ENCODE peak calls at places on chromosome 20, in five cellular contexts. B is endothelial cell of umbilical vein, N is H1, L is GM12878, V is stomach. G is an unnamed sample.

GRCh38 chr20:18813483-18813882 is at the start of gene SCP2D1:
- DNase-seq in V (no peak), N (no peak), B (no peak), L (no peak), G (no peak)

GRCh38 chr20:21238400-21238799 is 64.7 kb upstream of the XRN2 start:
- DNase-seq in B (no peak), L (no peak), V (no peak), N (no peak), G (no peak)

GRCh38 chr20:48574383-48574782 is 253.4 kb downstream of the PREX1 start:
- DNase-seq in V (no peak), N (no peak), L (no peak), B (no peak), G (no peak)

GRCh38 chr20:25129428-25129827 is 47.5 kb upstream of the VSX1 start:
- DNase-seq in B (no peak), N (no peak), L (no peak), V (no peak), G (no peak)

GRCh38 chr20:19257865-19258264 is 45.4 kb downstream of the SLC24A3 start:
- DNase-seq in B (no peak), N (no peak), L (no peak), V (no peak), G (no peak)

GRCh38 chr20:61307686-61308085 is 55.6 kb downstream of the CDH4 start:
- DNase-seq in B (no peak), V (no peak), N (no peak), L (no peak), G (no peak)

GRCh38 chr20:51750037-51750769 is 18.0 kb downstream of the ATP9A start:
- DNase-seq in N (no peak), V (peak; percentile 87), B (peak; percentile 94), L (no peak), G (no peak)

GRCh38 chr20:41738584-41739193 is 120.5 kb upstream of the CHD6 start:
- DNase-seq in V (peak; percentile 58), N (no peak), B (peak; percentile 38), L (no peak), G (no peak)

GRCh38 chr20:15582146-15582776 is 991.0 kb downstream of the KIF16B start:
- DNase-seq in L (no peak), V (no peak), N (no peak), B (no peak), G (no peak)

GRCh38 chr20:54058420-54059139 is 11.8 kb downstream of the BCAS1 start:
- DNase-seq in L (no peak), B (no peak), V (no peak), N (no peak), G (no peak)

GRCh38 chr20:57617079-57617795 is 3.0 kb downstream of the ZBP1 start:
- DNase-seq in N (no peak), L (no peak), V (no peak), B (no peak), G (no peak)

GRCh38 chr20:4439461-4439860 is 282.2 kb upstream of the PRND start:
- DNase-seq in B (no peak), L (no peak), V (no peak), N (no peak), G (no peak)

GRCh38 chr20:4135385-4136077 is 120.2 kb upstream of the RNF24 start:
- DNase-seq in B (peak; percentile 93), V (peak; percentile 64), L (no peak), N (peak; percentile 39), G (no peak)

GRCh38 chr20:37980876-37981275 is 52.4 kb downstream of the TTI1 start:
- DNase-seq in N (no peak), B (no peak), V (no peak), L (no peak), G (no peak)

GRCh38 chr20:15205719-15206118 is 868.3 kb upstream of the FLRT3 start:
- DNase-seq in B (no peak), L (no peak), V (no peak), N (no peak), G (no peak)

GRCh38 chr20:23136893-23137745 is 51.0 kb upstream of the CD93 start:
- DNase-seq in L (no peak), V (no peak), B (no peak), N (no peak), G (no peak)

GRCh38 chr20:9180480-9181257 is 111.8 kb downstream of the PLCB4 start:
- DNase-seq in L (no peak), B (no peak), N (no peak), V (no peak), G (no peak)

GRCh38 chr20:2750343-2751251 is 49.8 kb downstream of the CPXM1 start:
- DNase-seq in N (no peak), L (no peak), B (peak; percentile 7), V (peak; percentile 56), G (no peak)

GRCh38 chr20:62368629-62369507 is 1.8 kb upstream of the LAMA5 start:
- DNase-seq in V (peak; percentile 47), B (peak; percentile 50), L (no peak), N (no peak), G (no peak)

GRCh38 chr20:58714923-58715708 is 22.5 kb downstream of the NPEPL1 start:
- DNase-seq in L (no peak), N (no peak), V (no peak), B (no peak), G (peak; percentile 9)

GRCh38 chr20:6582449-6582848 is 185.0 kb upstream of the BMP2 start:
- DNase-seq in N (no peak), B (peak; percentile 57), V (no peak), L (no peak), G (no peak)

GRCh38 chr20:62258499-62259293 is 20.4 kb downstream of the OSBPL2 start:
- DNase-seq in B (peak; percentile 28), N (no peak), L (no peak), V (no peak), G (no peak)

GRCh38 chr20:58228484-58229197 is at the start of gene ANKRD60:
- DNase-seq in V (no peak), N (no peak), B (peak; percentile 36), L (no peak), G (no peak)

GRCh38 chr20:64224344-64225165 is 31.0 kb upstream of the PCMTD2 start:
- DNase-seq in L (no peak), N (no peak), V (no peak), B (peak; percentile 52), G (no peak)

GRCh38 chr20:4082406-4083102 is 67.2 kb upstream of the RNF24 start:
- DNase-seq in V (no peak), N (no peak), B (no peak), L (peak; percentile 59), G (no peak)

GRCh38 chr20:53752971-53753879 is 159.6 kb upstream of the ZNF217 start:
- DNase-seq in L (no peak), V (no peak), N (no peak), B (no peak), G (no peak)

DNA sequence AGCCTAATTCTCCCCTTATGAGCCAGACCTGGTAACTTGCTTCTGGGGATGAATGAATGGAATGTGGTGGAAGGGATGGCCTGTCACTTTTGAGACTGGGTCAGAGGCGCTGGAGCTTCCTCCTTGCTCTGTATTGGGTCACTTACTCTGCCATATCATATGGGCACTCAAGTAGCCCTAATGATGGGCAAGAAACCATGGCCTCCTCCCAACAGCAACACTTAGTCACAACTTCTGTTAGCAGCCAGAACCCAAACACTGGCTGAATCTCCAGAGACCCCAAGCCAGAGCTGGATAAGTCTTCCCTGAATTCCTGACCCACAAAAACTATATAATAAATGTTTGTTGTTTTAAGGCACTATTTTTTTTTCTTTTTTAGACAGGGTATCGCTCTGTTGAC is 5.5 kb downstream of the E2F1 start:
- DNase-seq in N (no peak), L (no peak), B (no peak), V (no peak), G (no peak)
- TF ChIP-seq POLR2AphosphoS5 in N (no peak), L (no peak), B (no peak), V (no peak), G (no peak)

GRCh38 chr20:43909720-43910119 is 4.9 kb upstream of the TOX2 start:
- DNase-seq in B (no peak), L (no peak), N (no peak), V (no peak), G (no peak)
- TF ChIP-seq POLR2A in B (no peak), L (no peak), N (no peak), V (no peak), G (no peak)

GRCh38 chr20:36017034-36017951 is 48.9 kb downstream of the CNBD2 start:
- DNase-seq in N (no peak), L (no peak), B (peak; percentile 94), V (peak; percentile 50), G (no peak)
- TF ChIP-seq POLR2AphosphoS5 in N (no peak), L (no peak), B (no peak), V (no peak), G (no peak)

GRCh38 chr20:10433623-10434466 is at the start of gene MKKS:
- DNase-seq in N (peak; percentile 44), B (peak; percentile 90), V (peak; percentile 89), L (no peak), G (peak; percentile 55)
- TF ChIP-seq POLR2A in N (peak; percentile 22), B (no peak), V (no peak), L (peak; percentile 83), G (no peak)

GRCh38 chr20:50398471-50399002 is 111.6 kb upstream of the PTPN1 start:
- DNase-seq in V (no peak), B (no peak), N (no peak), L (no peak), G (no peak)

GRCh38 chr20:50399003-50399916 is 110.9 kb upstream of the PTPN1 start:
- DNase-seq in N (no peak), V (peak; percentile 51), L (no peak), B (no peak), G (no peak)

GRCh38 chr20:50400705-50401045 is 109.5 kb upstream of the PTPN1 start:
- DNase-seq in B (no peak), N (no peak), L (no peak), V (no peak), G (no peak)

GRCh38 chr20:50401047-50401586 is 109.1 kb upstream of the PTPN1 start:
- DNase-seq in N (no peak), V (no peak), B (no peak), L (no peak), G (no peak)

GRCh38 chr20:50399917-50400704 is 110.1 kb upstream of the PTPN1 start:
- DNase-seq in B (peak; percentile 30), V (peak; percentile 71), L (no peak), N (no peak), G (no peak)
- TF ChIP-seq POLR2AphosphoS5 in B (no peak), V (no peak), L (no peak), N (no peak), G (no peak)

DNA sequence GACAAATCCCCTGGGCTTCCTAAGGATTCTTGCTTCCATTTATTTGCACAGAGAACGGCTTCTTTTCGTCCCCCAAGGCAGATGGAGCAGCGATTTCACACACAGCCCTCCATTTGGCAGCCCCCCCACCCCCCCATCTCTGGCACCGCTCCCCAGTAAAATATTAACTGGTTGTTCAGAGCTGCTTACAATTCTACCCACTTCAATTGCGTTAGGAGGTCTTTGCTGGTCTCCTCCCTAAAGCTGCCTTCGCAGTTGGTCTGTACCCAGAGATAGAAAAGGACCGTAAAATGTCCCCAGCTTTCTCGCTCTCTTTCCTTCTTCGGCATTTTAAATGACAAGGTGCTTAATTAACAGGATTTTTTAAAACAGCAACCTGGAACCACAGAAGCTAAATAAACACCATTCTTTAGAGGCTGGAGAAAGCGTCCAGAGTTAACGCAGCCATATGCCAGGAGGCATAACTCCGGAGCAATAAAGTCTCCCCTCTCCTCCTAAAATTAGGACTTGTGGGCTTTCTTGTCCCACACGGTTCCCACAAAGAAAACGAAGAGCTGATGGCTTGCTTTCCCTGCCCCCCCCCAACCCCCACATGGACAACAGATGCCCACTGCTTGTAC is 1.7 kb upstream of the ZMYND8 start:
- DNase-seq in B (no peak), N (no peak), L (no peak), V (no peak), G (no peak)
- TF ChIP-seq POLR2A in B (no peak), N (peak; percentile 18), L (no peak), V (no peak), G (no peak)